ENCODE peak calls at places on chromosome 9, in ten cellular contexts. V, M, H, Q, A, Z, X, S, O and B are unnamed samples.

GRCh38 chr9:117354252-117354847 is 60.5 kb downstream of the ASTN2 start:
- DNase-seq in A (no peak), O (no peak), Q (no peak), Z (no peak), H (no peak), M (no peak), V (no peak), X (no peak), S (no peak), B (no peak)

GRCh38 chr9:79301549-79301948 is 270.2 kb upstream of the TLE4 start:
- DNase-seq in H (no peak), S (no peak), O (no peak), Z (no peak), X (no peak), M (no peak), A (no peak), Q (no peak), V (no peak), B (no peak)

GRCh38 chr9:78680196-78680595 is 383.3 kb downstream of the PSAT1 start:
- DNase-seq in A (no peak), Z (no peak), Q (no peak), S (no peak), M (no peak), X (no peak), O (no peak), H (no peak), V (no peak), B (no peak)

GRCh38 chr9:98479967-98480847 is 224.8 kb upstream of the TBC1D2 start:
- DNase-seq in Q (no peak), H (peak; percentile 41), V (no peak), M (no peak), Z (no peak), O (no peak), X (peak; percentile 32), A (no peak), S (no peak), B (no peak)

GRCh38 chr9:91913096-91913495 is 36.9 kb downstream of the ROR2 start:
- DNase-seq in Q (no peak), M (no peak), H (no peak), Z (no peak), X (no peak), A (no peak), S (no peak), V (no peak), O (no peak), B (no peak)

GRCh38 chr9:13942695-13943094 is 371.2 kb downstream of the NFIB start:
- DNase-seq in A (no peak), X (peak; percentile 98), O (no peak), Q (no peak), V (peak; percentile 15), Z (no peak), M (no peak), S (no peak), H (peak; percentile 98), B (no peak)

GRCh38 chr9:110746211-110746930 is 77.8 kb downstream of the MUSK start:
- DNase-seq in Z (no peak), Q (no peak), O (no peak), V (no peak), X (peak; percentile 64), M (no peak), H (no peak), A (no peak), S (no peak), B (no peak)

GRCh38 chr9:37998881-37999311 is 70.1 kb downstream of the SHB start:
- DNase-seq in S (no peak), Z (peak; percentile 31), V (peak; percentile 35), A (no peak), M (no peak), Q (no peak), X (peak; percentile 77), O (no peak), H (peak; percentile 49), B (peak; percentile 57)

GRCh38 chr9:110095776-110096175 is 112.2 kb downstream of the C9orf152 start:
- DNase-seq in O (no peak), H (peak; percentile 70), V (no peak), M (no peak), S (no peak), X (peak; percentile 78), A (no peak), Q (no peak), Z (no peak), B (no peak)

GRCh38 chr9:88747768-88748167 is 212.8 kb downstream of the NXNL2 start:
- DNase-seq in V (no peak), O (no peak), Q (no peak), M (peak; percentile 9), H (peak; percentile 96), X (peak; percentile 99), Z (no peak), A (no peak), S (no peak), B (no peak)

GRCh38 chr9:30536494-30536893 is 1847.9 kb upstream of the ACO1 start:
- DNase-seq in O (no peak), Z (no peak), A (no peak), X (no peak), V (no peak), H (no peak), M (no peak), S (no peak), Q (no peak), B (no peak)

DNA sequence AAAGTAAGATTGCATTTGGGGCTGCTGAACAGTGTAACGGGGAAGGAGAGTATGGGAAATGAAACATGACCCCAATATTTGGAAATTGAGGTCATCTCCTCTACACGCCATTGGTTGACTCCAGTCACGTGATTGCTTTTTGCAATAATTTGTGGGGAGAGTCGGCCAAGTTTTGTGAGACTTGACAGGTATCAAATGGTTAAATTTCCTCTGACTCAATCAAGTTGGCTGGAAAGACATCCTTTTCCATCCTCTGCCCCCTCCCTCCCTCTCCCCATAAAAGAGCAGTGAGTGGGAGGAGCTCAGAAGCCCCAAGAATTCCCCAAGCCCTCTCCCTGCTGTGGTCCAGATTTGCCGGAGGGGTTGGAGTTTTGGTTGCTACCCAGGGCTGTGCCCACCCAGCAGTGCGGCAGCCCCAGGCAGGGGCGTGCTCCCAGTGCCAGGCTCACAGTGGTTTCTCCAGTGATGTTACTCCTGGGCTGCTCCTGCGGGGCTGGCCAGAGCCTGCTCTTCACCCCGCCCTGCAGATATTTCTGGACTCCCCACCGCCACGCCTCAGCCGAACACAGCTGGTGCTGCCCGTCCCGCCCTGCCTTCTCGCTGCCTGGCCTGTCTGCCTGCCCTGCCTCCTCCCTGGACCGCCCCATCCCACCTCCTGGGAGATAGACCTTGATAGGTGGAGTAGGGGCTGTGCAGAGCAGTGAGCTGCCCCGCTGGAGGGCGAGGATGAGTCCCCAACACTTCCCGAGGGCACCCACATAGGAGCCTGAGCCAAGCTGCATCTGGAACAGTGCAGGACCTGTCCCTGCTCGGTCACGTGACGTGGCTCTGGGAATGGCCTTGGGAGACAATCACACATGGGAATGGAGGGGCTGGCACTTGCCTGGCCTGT is 3.4 kb downstream of the COL5A1 start:
- DNase-seq in Z (no peak), X (peak; percentile 99), V (peak; percentile 77), H (peak; percentile 99), Q (no peak), S (no peak), A (no peak), M (no peak), O (peak; percentile 93), B (peak; percentile 95)
- H3K4me3 ChIP-seq in Z (no peak overlapping the region), X (peak overlapping the region; percentile 54), V (peak overlapping the region; percentile 45), H (peak overlapping the region; percentile 44), Q (no peak overlapping the region), S (no peak overlapping the region), A (no peak overlapping the region), M (no peak overlapping the region), O (peak overlapping the region; percentile 82), B (peak overlapping the region; percentile 37)

GRCh38 chr9:761793-762190 is 79.7 kb upstream of the DMRT1 start:
- DNase-seq in X (no peak), Q (no peak), O (no peak), H (no peak), A (no peak), V (no peak), S (no peak), Z (no peak), M (no peak), B (no peak)

GRCh38 chr9:763692-764091 is 77.8 kb upstream of the DMRT1 start:
- DNase-seq in V (no peak), Q (no peak), M (no peak), H (no peak), O (no peak), A (no peak), X (no peak), S (no peak), Z (no peak), B (no peak)

GRCh38 chr9:764986-765385 is 76.5 kb upstream of the DMRT1 start:
- DNase-seq in S (no peak), V (no peak), Q (no peak), X (no peak), A (no peak), Z (no peak), M (no peak), O (no peak), H (no peak), B (no peak)

GRCh38 chr9:762217-762616 is 79.3 kb upstream of the DMRT1 start:
- DNase-seq in Q (no peak), O (no peak), V (no peak), X (no peak), A (no peak), M (no peak), S (no peak), H (no peak), Z (no peak), B (no peak)

GRCh38 chr9:764105-764524 is 77.4 kb upstream of the DMRT1 start:
- DNase-seq in S (peak; percentile 11), V (peak; percentile 41), H (peak; percentile 56), A (peak; percentile 22), Q (peak; percentile 69), O (peak; percentile 77), Z (peak; percentile 90), M (peak; percentile 90), X (peak; percentile 88), B (peak; percentile 39)
- H3K4me3 ChIP-seq in S (no peak overlapping the region), V (peak overlapping the region; percentile 52), H (no peak overlapping the region), A (no peak overlapping the region), Q (no peak overlapping the region), O (peak overlapping the region; percentile 23), Z (no peak overlapping the region), M (no peak overlapping the region), X (no peak overlapping the region), B (no peak overlapping the region)

DNA sequence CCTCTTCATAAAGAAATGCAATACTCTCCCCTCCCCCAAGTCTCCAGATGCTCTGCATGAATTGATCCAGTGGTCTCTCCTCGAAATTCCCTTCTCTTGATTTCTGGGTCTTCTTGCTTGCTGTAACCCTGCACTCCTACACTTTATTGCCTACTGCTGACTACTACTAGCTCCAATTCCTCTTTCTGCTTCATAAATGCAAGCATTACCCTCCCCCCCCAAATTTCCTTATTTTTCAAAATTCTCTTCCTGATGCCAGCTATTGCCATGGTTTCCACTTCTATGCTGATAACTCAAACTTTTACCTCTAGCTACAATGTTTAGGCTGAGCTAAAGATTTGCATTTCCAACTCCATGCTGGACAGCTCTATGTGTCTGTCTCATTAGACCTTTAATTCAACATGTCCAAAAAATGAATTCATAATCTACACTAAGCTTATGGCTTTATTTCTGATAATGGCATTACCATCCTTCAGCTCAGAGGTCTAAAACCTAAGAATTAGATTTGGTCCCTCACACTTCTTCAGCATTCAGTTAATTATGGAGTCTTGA is 1.4 kb downstream of the ZBTB26 start:
- DNase-seq in Q (no peak), H (no peak), X (no peak), M (no peak), V (no peak), A (no peak), Z (no peak), O (no peak), S (no peak), B (no peak)
- H3K4me3 ChIP-seq in Q (peak overlapping the region; percentile 95), H (no peak overlapping the region), X (no peak overlapping the region), M (peak overlapping the region; percentile 80), V (peak overlapping the region; percentile 96), A (no peak overlapping the region), Z (peak overlapping the region; percentile 96), O (no peak overlapping the region), S (no peak overlapping the region), B (no peak overlapping the region)

GRCh38 chr9:95349109-95350038 is 31.9 kb upstream of the FANCC start:
- DNase-seq in X (no peak), Z (no peak), O (no peak), H (no peak), A (no peak), M (no peak), Q (peak; percentile 9), V (no peak), S (no peak), B (no peak)
- H3K4me3 ChIP-seq in X (no peak overlapping the region), Z (no peak overlapping the region), O (no peak overlapping the region), H (peak overlapping the region; percentile 26), A (no peak overlapping the region), M (no peak overlapping the region), Q (peak overlapping the region; percentile 22), V (peak overlapping the region; percentile 42), S (no peak overlapping the region), B (no peak overlapping the region)